ENCODE peak calls at places on chromosomes 12 and 14, in nine cellular contexts. One of them, this sample, is unnamed.

GRCh38 chr14:64956697-64957412 is 14.3 kb upstream of the GPX2 start:
- DNase-seq in BJ: no peak
- DNase-seq in NCI-H1105: no peak
- DNase-seq in globus pallidus: no peak
- DNase-seq in HT1080: no peak
- DNase-seq in epithelial cell of prostate: no peak
- DNase-seq in left colon: no peak
- DNase-seq in H4: no peak
- DNase-seq in NCI-H774: no peak
- DNase-seq in this sample: no peak

GRCh38 chr12:121830588-121831265 is 26.9 kb downstream of the SETD1B start:
- DNase-seq in NCI-H774: no peak
- DNase-seq in left colon: no peak
- DNase-seq in H4: no peak
- DNase-seq in globus pallidus: no peak
- DNase-seq in BJ: no peak
- DNase-seq in epithelial cell of prostate: no peak
- DNase-seq in NCI-H1105: no peak
- DNase-seq in HT1080: no peak
- DNase-seq in this sample: no peak

GRCh38 chr14:77613207-77613606 is 3.2 kb downstream of the SPTLC2 start:
- DNase-seq in H4: no peak
- DNase-seq in left colon: no peak
- DNase-seq in globus pallidus: no peak
- DNase-seq in NCI-H774: no peak
- DNase-seq in BJ: no peak
- DNase-seq in epithelial cell of prostate: no peak
- DNase-seq in HT1080: no peak
- DNase-seq in NCI-H1105: no peak
- DNase-seq in this sample: no peak

GRCh38 chr14:101353422-101353821 is 207.9 kb upstream of the DIO3 start:
- DNase-seq in HT1080: no peak
- DNase-seq in NCI-H774: no peak
- DNase-seq in H4: no peak
- DNase-seq in BJ: no peak
- DNase-seq in globus pallidus: no peak
- DNase-seq in left colon: no peak
- DNase-seq in epithelial cell of prostate: no peak
- DNase-seq in NCI-H1105: no peak
- DNase-seq in this sample: no peak

GRCh38 chr12:26331960-26332359 is 136.6 kb downstream of the SSPN start:
- DNase-seq in left colon: no peak
- DNase-seq in epithelial cell of prostate: no peak
- DNase-seq in BJ: no peak
- DNase-seq in H4: no peak
- DNase-seq in HT1080: no peak
- DNase-seq in NCI-H774: no peak
- DNase-seq in globus pallidus: no peak
- DNase-seq in NCI-H1105: no peak
- DNase-seq in this sample: no peak

GRCh38 chr14:51442513-51443175 is 202.6 kb downstream of the TMX1 start:
- DNase-seq in left colon: no peak
- DNase-seq in NCI-H1105: no peak
- DNase-seq in H4: peak; percentile 52
- DNase-seq in NCI-H774: no peak
- DNase-seq in BJ: peak; percentile 88
- DNase-seq in globus pallidus: no peak
- DNase-seq in epithelial cell of prostate: peak; percentile 73
- DNase-seq in HT1080: peak; percentile 91
- DNase-seq in this sample: peak; percentile 57

GRCh38 chr12:104702565-104703139 is 245.9 kb downstream of the CHST11 start:
- DNase-seq in epithelial cell of prostate: no peak
- DNase-seq in HT1080: no peak
- DNase-seq in NCI-H774: no peak
- DNase-seq in NCI-H1105: no peak
- DNase-seq in H4: no peak
- DNase-seq in BJ: peak; percentile 76
- DNase-seq in globus pallidus: no peak
- DNase-seq in left colon: no peak
- DNase-seq in this sample: no peak

GRCh38 chr12:53006810-53007742 is 820 bp downstream of the EIF4B start:
- DNase-seq in NCI-H1105: peak; percentile 27
- DNase-seq in BJ: no peak
- DNase-seq in H4: peak; percentile 68
- DNase-seq in NCI-H774: peak; percentile 78
- DNase-seq in left colon: peak; percentile 76
- DNase-seq in HT1080: peak; percentile 73
- DNase-seq in globus pallidus: peak; percentile 66
- DNase-seq in epithelial cell of prostate: no peak
- DNase-seq in this sample: peak; percentile 76

GRCh38 chr14:88851587-88851986 is 27.1 kb downstream of the TTC8 start:
- DNase-seq in HT1080: no peak
- DNase-seq in left colon: no peak
- DNase-seq in NCI-H1105: no peak
- DNase-seq in H4: no peak
- DNase-seq in globus pallidus: no peak
- DNase-seq in epithelial cell of prostate: no peak
- DNase-seq in BJ: no peak
- DNase-seq in NCI-H774: no peak
- DNase-seq in this sample: no peak

GRCh38 chr12:71840226-71840847 is 778 bp downstream of the TBC1D15 start:
- DNase-seq in epithelial cell of prostate: peak; percentile 76
- DNase-seq in H4: peak; percentile 55
- DNase-seq in NCI-H774: peak; percentile 29
- DNase-seq in NCI-H1105: peak; percentile 10
- DNase-seq in left colon: no peak
- DNase-seq in HT1080: peak; percentile 56
- DNase-seq in BJ: peak; percentile 18
- DNase-seq in globus pallidus: no peak
- DNase-seq in this sample: peak; percentile 45

GRCh38 chr12:131375972-131376345 is 334.9 kb upstream of the SFSWAP start:
- DNase-seq in HT1080: no peak
- DNase-seq in left colon: no peak
- DNase-seq in globus pallidus: no peak
- DNase-seq in NCI-H774: no peak
- DNase-seq in epithelial cell of prostate: no peak
- DNase-seq in BJ: no peak
- DNase-seq in NCI-H1105: no peak
- DNase-seq in H4: no peak
- DNase-seq in this sample: no peak

GRCh38 chr12:111368291-111368683 is 608 bp downstream of the PHETA1 start:
- DNase-seq in globus pallidus: no peak
- DNase-seq in NCI-H774: no peak
- DNase-seq in HT1080: no peak
- DNase-seq in NCI-H1105: no peak
- DNase-seq in H4: no peak
- DNase-seq in left colon: peak; percentile 56
- DNase-seq in epithelial cell of prostate: no peak
- DNase-seq in BJ: no peak
- DNase-seq in this sample: no peak

GRCh38 chr12:6372403-6373003 is 2.9 kb downstream of the SCNN1A start:
- DNase-seq in left colon: peak; percentile 72
- DNase-seq in NCI-H1105: peak; percentile 80
- DNase-seq in HT1080: peak; percentile 93
- DNase-seq in H4: peak; percentile 95
- DNase-seq in BJ: peak; percentile 77
- DNase-seq in NCI-H774: peak; percentile 82
- DNase-seq in epithelial cell of prostate: peak; percentile 87
- DNase-seq in globus pallidus: no peak
- DNase-seq in this sample: peak; percentile 96

GRCh38 chr12:57607958-57608663 is 3.1 kb upstream of the ARHGEF25 start:
- DNase-seq in left colon: no peak
- DNase-seq in globus pallidus: no peak
- DNase-seq in H4: no peak
- DNase-seq in NCI-H774: no peak
- DNase-seq in HT1080: no peak
- DNase-seq in NCI-H1105: no peak
- DNase-seq in epithelial cell of prostate: no peak
- DNase-seq in BJ: no peak
- DNase-seq in this sample: no peak

GRCh38 chr12:28604240-28604639 is 414.0 kb downstream of the CCDC91 start:
- DNase-seq in BJ: no peak
- DNase-seq in HT1080: no peak
- DNase-seq in H4: no peak
- DNase-seq in epithelial cell of prostate: no peak
- DNase-seq in left colon: no peak
- DNase-seq in NCI-H774: no peak
- DNase-seq in NCI-H1105: no peak
- DNase-seq in globus pallidus: peak; percentile 1
- DNase-seq in this sample: no peak

GRCh38 chr14:34172477-34173368 is 221.8 kb upstream of the EGLN3 start:
- DNase-seq in NCI-H1105: no peak
- DNase-seq in globus pallidus: no peak
- DNase-seq in HT1080: no peak
- DNase-seq in left colon: no peak
- DNase-seq in BJ: no peak
- DNase-seq in NCI-H774: no peak
- DNase-seq in H4: no peak
- DNase-seq in epithelial cell of prostate: no peak
- DNase-seq in this sample: no peak

GRCh38 chr12:45183263-45183662 is 32.6 kb upstream of the ANO6 start:
- DNase-seq in left colon: no peak
- DNase-seq in NCI-H774: no peak
- DNase-seq in H4: peak; percentile 11
- DNase-seq in BJ: no peak
- DNase-seq in HT1080: no peak
- DNase-seq in epithelial cell of prostate: no peak
- DNase-seq in globus pallidus: no peak
- DNase-seq in NCI-H1105: no peak
- DNase-seq in this sample: no peak

GRCh38 chr12:68001486-68002466 is 12.5 kb downstream of the IFNG-AS1 start:
- DNase-seq in left colon: no peak
- DNase-seq in BJ: no peak
- DNase-seq in NCI-H1105: no peak
- DNase-seq in NCI-H774: no peak
- DNase-seq in H4: peak; percentile 19
- DNase-seq in globus pallidus: no peak
- DNase-seq in HT1080: peak; percentile 25
- DNase-seq in epithelial cell of prostate: no peak
- DNase-seq in this sample: peak; percentile 21

GRCh38 chr14:100747021-100747586 is 20.4 kb downstream of the DLK1 start:
- DNase-seq in globus pallidus: no peak
- DNase-seq in BJ: peak; percentile 94
- DNase-seq in NCI-H774: peak; percentile 64
- DNase-seq in left colon: no peak
- DNase-seq in epithelial cell of prostate: peak; percentile 97
- DNase-seq in NCI-H1105: peak; percentile 40
- DNase-seq in HT1080: peak; percentile 75
- DNase-seq in H4: peak; percentile 73
- DNase-seq in this sample: no peak

GRCh38 chr12:118979763-118980406 is 1.5 kb upstream of the SRRM4 start:
- DNase-seq in globus pallidus: peak; percentile 42
- DNase-seq in epithelial cell of prostate: peak; percentile 3
- DNase-seq in left colon: no peak
- DNase-seq in NCI-H774: peak; percentile 85
- DNase-seq in H4: peak; percentile 21
- DNase-seq in HT1080: peak; percentile 3
- DNase-seq in NCI-H1105: peak; percentile 77
- DNase-seq in BJ: no peak
- DNase-seq in this sample: peak; percentile 37

GRCh38 chr12:95674631-95675030 is 115.9 kb downstream of the NTN4 start:
- DNase-seq in BJ: no peak
- DNase-seq in H4: peak; percentile 21
- DNase-seq in left colon: no peak
- DNase-seq in epithelial cell of prostate: no peak
- DNase-seq in HT1080: no peak
- DNase-seq in NCI-H1105: peak; percentile 98
- DNase-seq in NCI-H774: peak; percentile 83
- DNase-seq in globus pallidus: peak; percentile 5
- DNase-seq in this sample: no peak

This sample was measured in HTR-8/SVneo.